ENCODE peak calls at places on chromosomes 12 and 14, in nine cellular contexts. One of them, this sample, is unnamed.
A peak's percentile ranks its signal among the peaks of the same experiment; 100 is the strongest.

GRCh38 chr12:65895759-65896656 is 71.7 kb downstream of the HMGA2 start:
- DNase-seq in tibial artery: no peak
- DNase-seq in CD8-positive, alpha-beta T cell: no peak
- DNase-seq in GM06990: no peak
- DNase-seq in AG09309: no peak
- DNase-seq in pancreas: no peak
- DNase-seq in astrocyte of the spinal cord: no peak
- DNase-seq in stomach: no peak
- DNase-seq in choroid plexus epithelial cell: no peak
- DNase-seq in this sample: peak; percentile 61

GRCh38 chr12:121610239-121611149 is 15.8 kb upstream of the ORAI1 start:
- DNase-seq in tibial artery: no peak
- DNase-seq in CD8-positive, alpha-beta T cell: no peak
- DNase-seq in GM06990: no peak
- DNase-seq in AG09309: no peak
- DNase-seq in pancreas: no peak
- DNase-seq in astrocyte of the spinal cord: no peak
- DNase-seq in stomach: no peak
- DNase-seq in choroid plexus epithelial cell: peak; percentile 22
- DNase-seq in this sample: peak; percentile 96

GRCh38 chr14:102185360-102185759 is 45.7 kb downstream of the WDR20 start:
- DNase-seq in tibial artery: no peak
- DNase-seq in CD8-positive, alpha-beta T cell: no peak
- DNase-seq in GM06990: no peak
- DNase-seq in AG09309: no peak
- DNase-seq in pancreas: no peak
- DNase-seq in astrocyte of the spinal cord: no peak
- DNase-seq in stomach: peak; percentile 58
- DNase-seq in choroid plexus epithelial cell: no peak
- DNase-seq in this sample: no peak

GRCh38 chr12:59403259-59403932 is 192.4 kb upstream of the SLC16A7 start:
- DNase-seq in tibial artery: peak; percentile 66
- DNase-seq in CD8-positive, alpha-beta T cell: peak; percentile 8
- DNase-seq in GM06990: no peak
- DNase-seq in AG09309: peak; percentile 59
- DNase-seq in pancreas: no peak
- DNase-seq in astrocyte of the spinal cord: peak; percentile 63
- DNase-seq in stomach: peak; percentile 40
- DNase-seq in choroid plexus epithelial cell: peak; percentile 83
- DNase-seq in this sample: peak; percentile 72

GRCh38 chr12:92021665-92022033 is 124.0 kb downstream of the BTG1 start:
- DNase-seq in tibial artery: no peak
- DNase-seq in CD8-positive, alpha-beta T cell: no peak
- DNase-seq in GM06990: no peak
- DNase-seq in AG09309: no peak
- DNase-seq in pancreas: no peak
- DNase-seq in astrocyte of the spinal cord: no peak
- DNase-seq in stomach: no peak
- DNase-seq in choroid plexus epithelial cell: no peak
- DNase-seq in this sample: no peak

GRCh38 chr12:84305144-84305543 is 607.5 kb downstream of the SLC6A15 start:
- DNase-seq in tibial artery: no peak
- DNase-seq in CD8-positive, alpha-beta T cell: no peak
- DNase-seq in GM06990: no peak
- DNase-seq in AG09309: no peak
- DNase-seq in pancreas: no peak
- DNase-seq in astrocyte of the spinal cord: no peak
- DNase-seq in stomach: no peak
- DNase-seq in choroid plexus epithelial cell: peak; percentile 40
- DNase-seq in this sample: peak; percentile 46

GRCh38 chr12:19288603-19289244 is 150.6 kb upstream of the AEBP2 start:
- DNase-seq in tibial artery: no peak
- DNase-seq in CD8-positive, alpha-beta T cell: no peak
- DNase-seq in GM06990: no peak
- DNase-seq in AG09309: no peak
- DNase-seq in pancreas: no peak
- DNase-seq in astrocyte of the spinal cord: peak; percentile 60
- DNase-seq in stomach: no peak
- DNase-seq in choroid plexus epithelial cell: peak; percentile 70
- DNase-seq in this sample: peak; percentile 59

GRCh38 chr12:91968772-91969171 is 176.9 kb downstream of the BTG1 start:
- DNase-seq in tibial artery: no peak
- DNase-seq in CD8-positive, alpha-beta T cell: no peak
- DNase-seq in GM06990: no peak
- DNase-seq in AG09309: no peak
- DNase-seq in pancreas: no peak
- DNase-seq in astrocyte of the spinal cord: no peak
- DNase-seq in stomach: no peak
- DNase-seq in choroid plexus epithelial cell: no peak
- DNase-seq in this sample: no peak

GRCh38 chr14:50666772-50667490 is 1.2 kb downstream of the SAV1 start:
- DNase-seq in tibial artery: peak; percentile 74
- DNase-seq in CD8-positive, alpha-beta T cell: no peak
- DNase-seq in GM06990: no peak
- DNase-seq in AG09309: no peak
- DNase-seq in pancreas: no peak
- DNase-seq in astrocyte of the spinal cord: peak; percentile 67
- DNase-seq in stomach: peak; percentile 50
- DNase-seq in choroid plexus epithelial cell: peak; percentile 83
- DNase-seq in this sample: peak; percentile 84

GRCh38 chr12:69511870-69512269 is 41.7 kb downstream of the FRS2 start:
- DNase-seq in tibial artery: no peak
- DNase-seq in CD8-positive, alpha-beta T cell: no peak
- DNase-seq in GM06990: no peak
- DNase-seq in AG09309: no peak
- DNase-seq in pancreas: no peak
- DNase-seq in astrocyte of the spinal cord: no peak
- DNase-seq in stomach: no peak
- DNase-seq in choroid plexus epithelial cell: no peak
- DNase-seq in this sample: no peak

GRCh38 chr12:112381421-112381897 is 772 bp downstream of the HECTD4 start:
- DNase-seq in tibial artery: peak; percentile 68
- DNase-seq in CD8-positive, alpha-beta T cell: peak; percentile 2
- DNase-seq in GM06990: peak; percentile 75
- DNase-seq in AG09309: no peak
- DNase-seq in pancreas: peak; percentile 82
- DNase-seq in astrocyte of the spinal cord: no peak
- DNase-seq in stomach: peak; percentile 27
- DNase-seq in choroid plexus epithelial cell: peak; percentile 13
- DNase-seq in this sample: peak; percentile 41

GRCh38 chr12:132170094-132170636 is 25.9 kb downstream of the NOC4L start:
- DNase-seq in tibial artery: no peak
- DNase-seq in CD8-positive, alpha-beta T cell: no peak
- DNase-seq in GM06990: no peak
- DNase-seq in AG09309: peak; percentile 62
- DNase-seq in pancreas: no peak
- DNase-seq in astrocyte of the spinal cord: peak; percentile 74
- DNase-seq in stomach: no peak
- DNase-seq in choroid plexus epithelial cell: peak; percentile 17
- DNase-seq in this sample: peak; percentile 60

GRCh38 chr12:105285378-105285777 is 45.1 kb upstream of the C12orf75 start:
- DNase-seq in tibial artery: no peak
- DNase-seq in CD8-positive, alpha-beta T cell: no peak
- DNase-seq in GM06990: no peak
- DNase-seq in AG09309: no peak
- DNase-seq in pancreas: no peak
- DNase-seq in astrocyte of the spinal cord: no peak
- DNase-seq in stomach: no peak
- DNase-seq in choroid plexus epithelial cell: no peak
- DNase-seq in this sample: no peak

GRCh38 chr12:14846042-14846587 is 2.8 kb upstream of the ART4 start:
- DNase-seq in tibial artery: no peak
- DNase-seq in CD8-positive, alpha-beta T cell: no peak
- DNase-seq in GM06990: no peak
- DNase-seq in AG09309: no peak
- DNase-seq in pancreas: no peak
- DNase-seq in astrocyte of the spinal cord: peak; percentile 7
- DNase-seq in stomach: no peak
- DNase-seq in choroid plexus epithelial cell: no peak
- DNase-seq in this sample: peak; percentile 28

GRCh38 chr14:48970995-48971394 is 615.2 kb downstream of the RPS29 start:
- DNase-seq in tibial artery: no peak
- DNase-seq in CD8-positive, alpha-beta T cell: no peak
- DNase-seq in GM06990: no peak
- DNase-seq in AG09309: no peak
- DNase-seq in pancreas: no peak
- DNase-seq in astrocyte of the spinal cord: no peak
- DNase-seq in stomach: no peak
- DNase-seq in choroid plexus epithelial cell: no peak
- DNase-seq in this sample: no peak

GRCh38 chr12:90801776-90802175 is 153.2 kb downstream of the CCER1 start:
- DNase-seq in tibial artery: no peak
- DNase-seq in CD8-positive, alpha-beta T cell: no peak
- DNase-seq in GM06990: no peak
- DNase-seq in AG09309: peak; percentile 11
- DNase-seq in pancreas: no peak
- DNase-seq in astrocyte of the spinal cord: peak; percentile 53
- DNase-seq in stomach: no peak
- DNase-seq in choroid plexus epithelial cell: no peak
- DNase-seq in this sample: peak; percentile 8

GRCh38 chr14:28676481-28676880 is 90.1 kb upstream of the FOXG1 start:
- DNase-seq in tibial artery: no peak
- DNase-seq in CD8-positive, alpha-beta T cell: no peak
- DNase-seq in GM06990: no peak
- DNase-seq in AG09309: no peak
- DNase-seq in pancreas: no peak
- DNase-seq in astrocyte of the spinal cord: peak; percentile 37
- DNase-seq in stomach: no peak
- DNase-seq in choroid plexus epithelial cell: peak; percentile 37
- DNase-seq in this sample: no peak

GRCh38 chr12:95393191-95393790 is 80.7 kb upstream of the METAP2 start:
- DNase-seq in tibial artery: no peak
- DNase-seq in CD8-positive, alpha-beta T cell: no peak
- DNase-seq in GM06990: no peak
- DNase-seq in AG09309: no peak
- DNase-seq in pancreas: no peak
- DNase-seq in astrocyte of the spinal cord: no peak
- DNase-seq in stomach: no peak
- DNase-seq in choroid plexus epithelial cell: no peak
- DNase-seq in this sample: no peak

GRCh38 chr12:22121224-22121623 is 75.2 kb downstream of the CMAS start:
- DNase-seq in tibial artery: no peak
- DNase-seq in CD8-positive, alpha-beta T cell: peak; percentile 5
- DNase-seq in GM06990: no peak
- DNase-seq in AG09309: no peak
- DNase-seq in pancreas: peak; percentile 29
- DNase-seq in astrocyte of the spinal cord: no peak
- DNase-seq in stomach: no peak
- DNase-seq in choroid plexus epithelial cell: no peak
- DNase-seq in this sample: no peak
- TF ChIP-seq CTCF in tibial artery: peak; percentile 4
- TF ChIP-seq CTCF in CD8-positive, alpha-beta T cell: peak; percentile 19
- TF ChIP-seq CTCF in GM06990: peak; percentile 71
- TF ChIP-seq CTCF in AG09309: peak; percentile 27
- TF ChIP-seq CTCF in pancreas: no peak
- TF ChIP-seq CTCF in astrocyte of the spinal cord: peak; percentile 25
- TF ChIP-seq CTCF in stomach: no peak
- TF ChIP-seq CTCF in choroid plexus epithelial cell: peak; percentile 27
- TF ChIP-seq CTCF in this sample: peak; percentile 19

GRCh38 chr14:85531141-85531593 is 1.2 kb downstream of the FLRT2 start:
- DNase-seq in tibial artery: peak; percentile 73
- DNase-seq in CD8-positive, alpha-beta T cell: no peak
- DNase-seq in GM06990: no peak
- DNase-seq in AG09309: no peak
- DNase-seq in pancreas: peak; percentile 79
- DNase-seq in astrocyte of the spinal cord: peak; percentile 79
- DNase-seq in stomach: peak; percentile 28
- DNase-seq in choroid plexus epithelial cell: peak; percentile 88
- DNase-seq in this sample: peak; percentile 77
- H3K4me3 ChIP-seq in tibial artery: peak overlapping the region; percentile 56
- H3K4me3 ChIP-seq in CD8-positive, alpha-beta T cell: no peak overlapping the region
- H3K4me3 ChIP-seq in GM06990: no peak overlapping the region
- H3K4me3 ChIP-seq in AG09309: peak overlapping the region; percentile 96
- H3K4me3 ChIP-seq in pancreas: peak overlapping the region; percentile 82
- H3K4me3 ChIP-seq in astrocyte of the spinal cord: peak overlapping the region; percentile 65
- H3K4me3 ChIP-seq in stomach: peak overlapping the region; percentile 60
- H3K4me3 ChIP-seq in choroid plexus epithelial cell: peak overlapping the region; percentile 84
- H3K4me3 ChIP-seq in this sample: peak overlapping the region; percentile 87

GRCh38 chr14:96376093-96376492 is 12.8 kb downstream of the GSKIP start:
- DNase-seq in tibial artery: no peak
- DNase-seq in CD8-positive, alpha-beta T cell: no peak
- DNase-seq in GM06990: no peak
- DNase-seq in AG09309: no peak
- DNase-seq in pancreas: no peak
- DNase-seq in astrocyte of the spinal cord: no peak
- DNase-seq in stomach: no peak
- DNase-seq in choroid plexus epithelial cell: no peak
- DNase-seq in this sample: no peak

GRCh38 chr14:96384740-96385139 is 7.2 kb upstream of the AK7 start:
- DNase-seq in tibial artery: no peak
- DNase-seq in CD8-positive, alpha-beta T cell: no peak
- DNase-seq in GM06990: no peak
- DNase-seq in AG09309: no peak
- DNase-seq in pancreas: no peak
- DNase-seq in astrocyte of the spinal cord: no peak
- DNase-seq in stomach: no peak
- DNase-seq in choroid plexus epithelial cell: no peak
- DNase-seq in this sample: no peak

GRCh38 chr14:96384053-96384452 is 7.9 kb upstream of the AK7 start:
- DNase-seq in tibial artery: no peak
- DNase-seq in CD8-positive, alpha-beta T cell: no peak
- DNase-seq in GM06990: no peak
- DNase-seq in AG09309: no peak
- DNase-seq in pancreas: no peak
- DNase-seq in astrocyte of the spinal cord: no peak
- DNase-seq in stomach: no peak
- DNase-seq in choroid plexus epithelial cell: no peak
- DNase-seq in this sample: no peak

GRCh38 chr14:96383445-96383844 is 8.5 kb upstream of the AK7 start:
- DNase-seq in tibial artery: no peak
- DNase-seq in CD8-positive, alpha-beta T cell: no peak
- DNase-seq in GM06990: no peak
- DNase-seq in AG09309: no peak
- DNase-seq in pancreas: no peak
- DNase-seq in astrocyte of the spinal cord: no peak
- DNase-seq in stomach: no peak
- DNase-seq in choroid plexus epithelial cell: peak; percentile 21
- DNase-seq in this sample: no peak

GRCh38 chr14:96380735-96381134 is 11.2 kb upstream of the AK7 start:
- DNase-seq in tibial artery: no peak
- DNase-seq in CD8-positive, alpha-beta T cell: no peak
- DNase-seq in GM06990: peak; percentile 46
- DNase-seq in AG09309: no peak
- DNase-seq in pancreas: no peak
- DNase-seq in astrocyte of the spinal cord: no peak
- DNase-seq in stomach: no peak
- DNase-seq in choroid plexus epithelial cell: no peak
- DNase-seq in this sample: no peak
- TF ChIP-seq CTCF in tibial artery: no peak
- TF ChIP-seq CTCF in CD8-positive, alpha-beta T cell: no peak
- TF ChIP-seq CTCF in GM06990: no peak
- TF ChIP-seq CTCF in AG09309: no peak
- TF ChIP-seq CTCF in pancreas: no peak
- TF ChIP-seq CTCF in astrocyte of the spinal cord: no peak
- TF ChIP-seq CTCF in stomach: no peak
- TF ChIP-seq CTCF in choroid plexus epithelial cell: no peak
- TF ChIP-seq CTCF in this sample: no peak

DNA sequence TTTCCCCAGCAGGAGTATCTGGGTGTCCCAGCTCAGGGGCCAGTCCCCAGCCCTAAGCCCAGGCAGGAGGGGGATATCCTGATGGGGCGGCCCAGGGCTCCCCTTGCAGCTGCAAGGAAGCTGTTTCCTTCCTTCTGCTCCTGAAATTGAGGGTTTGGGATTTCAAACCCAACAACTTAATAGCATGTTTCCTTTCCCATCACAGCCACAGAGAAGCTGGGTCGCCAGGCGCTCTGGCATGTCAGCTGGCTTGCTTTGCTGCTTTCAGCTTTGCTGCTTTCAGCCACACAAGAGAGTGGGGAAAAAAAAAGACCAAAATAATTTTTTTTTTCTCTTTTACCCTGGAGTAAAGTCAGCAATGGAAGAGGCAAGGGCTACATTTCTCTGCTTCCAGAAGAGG is 30.0 kb downstream of the HVCN1 start:
- DNase-seq in tibial artery: no peak
- DNase-seq in CD8-positive, alpha-beta T cell: no peak
- DNase-seq in GM06990: no peak
- DNase-seq in AG09309: no peak
- DNase-seq in pancreas: no peak
- DNase-seq in astrocyte of the spinal cord: no peak
- DNase-seq in stomach: no peak
- DNase-seq in choroid plexus epithelial cell: no peak
- DNase-seq in this sample: no peak
- H3K4me3 ChIP-seq in tibial artery: no peak overlapping the region
- H3K4me3 ChIP-seq in CD8-positive, alpha-beta T cell: no peak overlapping the region
- H3K4me3 ChIP-seq in GM06990: no peak overlapping the region
- H3K4me3 ChIP-seq in AG09309: no peak overlapping the region
- H3K4me3 ChIP-seq in pancreas: no peak overlapping the region
- H3K4me3 ChIP-seq in astrocyte of the spinal cord: no peak overlapping the region
- H3K4me3 ChIP-seq in stomach: no peak overlapping the region
- H3K4me3 ChIP-seq in choroid plexus epithelial cell: no peak overlapping the region
- H3K4me3 ChIP-seq in this sample: no peak overlapping the region

This sample was measured in fibroblast of villous mesenchyme.